ENCODE peak calls at places on chromosomes 2 and 18, in four cellular contexts. One of them, this sample, is unnamed.

GRCh38 chr2:202104286-202104870 is 31.3 kb downstream of the KIAA2012 start:
- DNase-seq in NT2/D1: no peak
- DNase-seq in GM23248: peak; percentile 77
- DNase-seq in CD8-positive, alpha-beta T cell: no peak
- DNase-seq in this sample: peak; percentile 43

GRCh38 chr2:171554991-171555615 is 32.8 kb downstream of the CYBRD1 start:
- DNase-seq in CD8-positive, alpha-beta T cell: no peak
- DNase-seq in GM23248: peak; percentile 40
- DNase-seq in NT2/D1: no peak
- DNase-seq in this sample: no peak

GRCh38 chr2:217497850-217498377 is 504.9 kb downstream of the TNS1 start:
- DNase-seq in GM23248: no peak
- DNase-seq in NT2/D1: no peak
- DNase-seq in CD8-positive, alpha-beta T cell: no peak
- DNase-seq in this sample: no peak

GRCh38 chr18:31185551-31185950 is 22.9 kb upstream of the DSC1 start:
- DNase-seq in NT2/D1: no peak
- DNase-seq in GM23248: no peak
- DNase-seq in CD8-positive, alpha-beta T cell: no peak
- DNase-seq in this sample: peak; percentile 96

GRCh38 chr2:232132179-232132578 is 170.7 kb downstream of the DIS3L2 start:
- DNase-seq in CD8-positive, alpha-beta T cell: no peak
- DNase-seq in GM23248: no peak
- DNase-seq in NT2/D1: no peak
- DNase-seq in this sample: peak; percentile 35

GRCh38 chr18:79401494-79402208 is 5.9 kb downstream of the NFATC1 start:
- DNase-seq in CD8-positive, alpha-beta T cell: no peak
- DNase-seq in NT2/D1: no peak
- DNase-seq in GM23248: no peak
- DNase-seq in this sample: no peak

GRCh38 chr2:162177301-162177700 is 25.3 kb upstream of the GCG start:
- DNase-seq in NT2/D1: no peak
- DNase-seq in CD8-positive, alpha-beta T cell: no peak
- DNase-seq in GM23248: no peak
- DNase-seq in this sample: no peak

GRCh38 chr2:156399224-156399949 is 36.8 kb upstream of the GPD2 start:
- DNase-seq in CD8-positive, alpha-beta T cell: no peak
- DNase-seq in GM23248: peak; percentile 59
- DNase-seq in NT2/D1: no peak
- DNase-seq in this sample: peak; percentile 77

GRCh38 chr2:26173596-26174482 is 951 bp downstream of the GAREM2 start:
- DNase-seq in CD8-positive, alpha-beta T cell: no peak
- DNase-seq in NT2/D1: no peak
- DNase-seq in GM23248: no peak
- DNase-seq in this sample: no peak

GRCh38 chr2:32947484-32948143 is 861 bp downstream of the LTBP1 start:
- DNase-seq in NT2/D1: no peak
- DNase-seq in CD8-positive, alpha-beta T cell: no peak
- DNase-seq in GM23248: peak; percentile 54
- DNase-seq in this sample: peak; percentile 64

GRCh38 chr2:32945286-32945685 is 1.5 kb upstream of the LTBP1 start:
- DNase-seq in NT2/D1: no peak
- DNase-seq in GM23248: no peak
- DNase-seq in CD8-positive, alpha-beta T cell: no peak
- DNase-seq in this sample: no peak

GRCh38 chr2:32947076-32947483 is 327 bp downstream of the LTBP1 start:
- DNase-seq in NT2/D1: no peak
- DNase-seq in GM23248: peak; percentile 43
- DNase-seq in CD8-positive, alpha-beta T cell: no peak
- DNase-seq in this sample: no peak

GRCh38 chr2:32946314-32947075 is at the start of gene LTBP1:
- DNase-seq in NT2/D1: peak; percentile 59
- DNase-seq in CD8-positive, alpha-beta T cell: no peak
- DNase-seq in GM23248: peak; percentile 86
- DNase-seq in this sample: peak; percentile 55

DNA sequence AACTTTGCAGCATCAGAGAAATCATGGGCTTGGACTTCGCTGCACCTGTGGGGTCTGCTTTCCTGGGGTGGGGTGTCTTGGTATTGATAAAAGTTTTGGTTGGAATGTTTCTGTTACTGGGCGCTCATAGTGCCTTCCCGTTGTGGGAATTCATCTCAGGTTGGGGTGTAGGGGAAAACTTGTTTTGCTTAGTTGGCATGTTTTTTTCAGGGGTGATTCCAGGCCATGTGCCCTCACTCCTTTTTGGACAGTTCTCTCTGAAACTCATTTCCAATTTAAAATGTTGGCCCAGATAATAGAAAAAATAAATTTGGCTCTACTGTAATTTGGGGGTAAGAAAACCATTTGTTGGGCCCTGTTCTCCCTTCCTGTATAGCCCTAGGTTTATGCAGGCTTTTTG is 1.5 kb downstream of the LTBP1 start:
- DNase-seq in GM23248: no peak
- DNase-seq in NT2/D1: no peak
- DNase-seq in CD8-positive, alpha-beta T cell: no peak
- DNase-seq in this sample: no peak
- H3K4me3 ChIP-seq in GM23248: peak overlapping the region; percentile 72
- H3K4me3 ChIP-seq in NT2/D1: peak overlapping the region; percentile 55
- H3K4me3 ChIP-seq in CD8-positive, alpha-beta T cell: no peak overlapping the region
- H3K4me3 ChIP-seq in this sample: no peak overlapping the region

DNA sequence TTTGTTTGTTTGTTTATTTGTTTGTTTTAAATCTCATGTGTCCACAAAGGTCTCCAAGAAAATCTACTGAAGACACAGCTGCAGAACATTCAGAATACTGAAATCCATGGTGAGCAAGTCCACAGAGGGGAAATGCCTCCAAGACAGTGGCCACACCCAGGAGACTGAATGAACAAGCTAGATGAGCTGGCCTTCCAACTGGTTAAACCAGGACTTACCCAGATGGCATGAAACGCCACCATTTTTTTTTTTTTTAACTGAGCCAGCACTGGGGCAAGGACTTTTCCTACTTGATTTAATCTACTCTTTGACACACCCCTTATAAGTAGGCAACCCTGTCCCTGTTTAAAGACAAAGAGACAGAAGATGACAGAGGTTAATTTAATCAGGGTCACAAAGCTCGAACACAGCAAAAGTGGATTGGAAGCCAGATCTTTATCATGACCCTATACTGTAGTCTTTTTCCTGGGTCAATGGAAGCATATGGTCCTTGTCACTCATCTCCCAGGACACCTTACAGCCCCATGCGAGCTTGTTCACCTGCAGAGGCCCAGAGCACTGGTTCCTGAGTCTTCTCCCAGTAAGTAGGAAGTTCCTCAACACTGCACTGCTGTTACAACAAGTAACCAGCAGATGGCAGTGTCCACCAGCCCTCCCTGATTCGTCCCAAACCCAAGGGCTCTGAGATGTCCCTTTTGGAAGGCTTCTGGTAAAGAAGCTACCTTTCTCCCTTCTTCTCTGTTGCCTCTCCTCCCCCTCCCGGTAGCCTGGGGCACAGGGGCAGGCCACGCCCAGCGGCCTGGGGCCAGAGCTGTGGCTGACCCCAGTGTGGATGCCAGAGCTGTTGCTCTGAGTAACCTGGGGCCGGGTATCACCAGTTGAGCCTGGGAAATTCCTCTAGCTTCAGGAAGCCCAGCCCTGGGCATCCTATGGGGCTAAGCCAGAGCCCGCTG is 5.6 kb upstream of the GDF7 start:
- DNase-seq in GM23248: peak; percentile 88
- DNase-seq in CD8-positive, alpha-beta T cell: peak; percentile 35
- DNase-seq in NT2/D1: peak; percentile 80
- DNase-seq in this sample: peak; percentile 83
- H3K27me3 ChIP-seq in GM23248: peaks cover 67% of the 10 kb centered on the region
- H3K27me3 ChIP-seq in CD8-positive, alpha-beta T cell: peaks cover 31% of the 10 kb centered on the region
- H3K27me3 ChIP-seq in NT2/D1: peaks cover 45% of the 10 kb centered on the region
- H3K27me3 ChIP-seq in this sample: peaks cover 30% of the 10 kb centered on the region

DNA sequence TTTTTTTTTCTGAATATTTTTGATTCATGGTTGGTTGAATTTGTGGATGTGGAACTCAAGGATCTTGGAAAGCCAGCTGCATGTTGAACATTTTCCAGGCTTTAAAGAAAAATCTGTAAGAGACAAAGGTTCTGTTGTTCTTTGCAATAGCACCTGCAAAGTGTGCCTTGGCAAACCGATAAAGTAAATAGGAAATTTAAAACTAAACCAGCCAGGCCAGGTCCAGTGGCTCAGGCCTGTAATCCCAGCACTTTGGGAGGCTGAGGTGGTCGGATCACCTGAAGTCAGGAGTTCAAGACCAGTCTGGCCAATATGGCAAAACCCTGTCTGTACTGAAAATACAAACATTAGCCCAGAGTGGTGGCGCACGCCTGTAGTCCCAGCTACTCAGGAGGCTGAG is 74.4 kb downstream of the RIF1 start:
- DNase-seq in NT2/D1: no peak
- DNase-seq in CD8-positive, alpha-beta T cell: no peak
- DNase-seq in GM23248: no peak
- DNase-seq in this sample: no peak
- H3K36me3 ChIP-seq in NT2/D1: peaks cover 51% of the 10 kb centered on the region
- H3K36me3 ChIP-seq in CD8-positive, alpha-beta T cell: no peaks in the 10 kb centered on the region
- H3K36me3 ChIP-seq in GM23248: peaks cover 20% of the 10 kb centered on the region
- H3K36me3 ChIP-seq in this sample: no peaks in the 10 kb centered on the region

DNA sequence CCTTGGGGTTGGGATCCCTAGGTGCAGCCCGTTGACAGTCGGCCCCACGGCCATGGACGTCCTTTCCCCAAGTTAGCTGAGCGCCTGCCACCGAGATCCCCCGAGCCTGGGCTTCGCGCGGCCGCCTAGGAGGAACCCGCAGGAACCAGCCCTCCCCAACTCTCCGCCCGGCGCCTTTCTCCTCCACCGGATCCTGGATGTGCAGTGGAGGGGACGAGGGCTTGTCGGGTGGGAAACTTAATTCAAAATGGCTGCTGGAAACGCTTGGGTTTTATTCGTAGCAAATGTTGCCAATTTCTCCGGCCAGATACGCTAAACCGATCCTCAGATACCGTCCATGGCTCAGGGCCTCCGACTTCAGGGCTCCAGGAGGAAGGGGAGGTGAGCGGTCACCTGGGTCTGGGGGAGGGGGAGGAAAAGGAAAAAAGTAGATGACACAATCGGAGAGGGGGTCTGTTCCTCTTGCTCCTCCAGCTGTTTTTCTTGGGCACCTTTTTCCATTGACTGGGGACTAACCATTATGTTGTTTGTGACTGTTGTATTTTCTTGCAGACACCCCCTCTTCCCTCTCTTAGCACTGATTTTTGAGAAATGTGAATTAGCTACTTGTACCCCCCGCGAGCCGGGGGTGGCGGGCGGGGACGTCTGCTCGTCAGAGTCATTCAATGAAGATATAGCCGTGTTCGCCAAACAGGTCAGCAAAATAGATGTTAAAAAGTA is 4.5 kb downstream of the MEIS1 start:
- DNase-seq in GM23248: peak; percentile 62
- DNase-seq in CD8-positive, alpha-beta T cell: no peak
- DNase-seq in NT2/D1: no peak
- DNase-seq in this sample: no peak
- H3K4me3 ChIP-seq in GM23248: peak overlapping the region; percentile 97
- H3K4me3 ChIP-seq in CD8-positive, alpha-beta T cell: no peak overlapping the region
- H3K4me3 ChIP-seq in NT2/D1: peak overlapping the region; percentile 23
- H3K4me3 ChIP-seq in this sample: peak overlapping the region; percentile 0

GRCh38 chr2:3102915-3103569 is 274.6 kb downstream of the EIPR1 start:
- DNase-seq in CD8-positive, alpha-beta T cell: no peak
- DNase-seq in GM23248: no peak
- DNase-seq in NT2/D1: no peak
- DNase-seq in this sample: no peak
- H3K27me3 ChIP-seq in CD8-positive, alpha-beta T cell: no peaks in the 10 kb centered on the region
- H3K27me3 ChIP-seq in GM23248: no peaks in the 10 kb centered on the region
- H3K27me3 ChIP-seq in NT2/D1: no peaks in the 10 kb centered on the region
- H3K27me3 ChIP-seq in this sample: no peaks in the 10 kb centered on the region

This sample was measured in bronchial epithelial cell.